ENCODE peak calls at places on chromosomes 13 and 19, in five cellular contexts. T is tibial nerve, C is fibroblast of the aortic adventitia, U is endothelial cell, G is coronary artery. A is an unnamed sample.

GRCh38 chr19:8501968-8502367 is 472 bp downstream of the PRAM1 start:
- DNase-seq in U (no peak), G (no peak), T (no peak), C (no peak), A (no peak)

GRCh38 chr13:82797876-82798275 is 1084.4 kb downstream of the SLITRK1 start:
- DNase-seq in C (no peak), U (no peak), T (no peak), G (no peak), A (no peak)

GRCh38 chr19:13017306-13018036 is 22.2 kb downstream of the NFIX start:
- DNase-seq in G (no peak), T (no peak), C (peak), U (no peak), A (no peak)

GRCh38 chr13:74839656-74840055 is 642.3 kb downstream of the TBC1D4 start:
- DNase-seq in U (no peak), T (no peak), C (peak), G (no peak), A (no peak)

GRCh38 chr19:12952488-12953455 is 4.3 kb downstream of the GADD45GIP1 start:
- DNase-seq in U (no peak), G (no peak), T (no peak), C (peak), A (no peak)

GRCh38 chr19:58317481-58318072 is 9.2 kb upstream of the ZSCAN22 start:
- DNase-seq in C (peak), T (no peak), G (no peak), U (peak), A (no peak)

GRCh38 chr13:55714120-55714519 is 1426.6 kb upstream of the PRR20A start:
- DNase-seq in U (no peak), C (no peak), G (no peak), T (no peak), A (no peak)

GRCh38 chr19:13848811-13849241 is 28.1 kb upstream of the NANOS3 start:
- DNase-seq in U (no peak), C (no peak), T (no peak), G (no peak), A (no peak)

GRCh38 chr19:51333836-51334460 is 8.0 kb downstream of the VSIG10L start:
- DNase-seq in G (no peak), U (no peak), T (no peak), C (no peak), A (no peak)

GRCh38 chr13:113413178-113413897 is 40.0 kb downstream of the ADPRHL1 start:
- DNase-seq in U (no peak), G (no peak), C (no peak), T (no peak), A (no peak)

GRCh38 chr13:105474983-105475382 is 1060.5 kb downstream of the EFNB2 start:
- DNase-seq in G (no peak), C (no peak), T (no peak), U (no peak), A (no peak)

GRCh38 chr13:111034811-111035210 is 80.3 kb upstream of the ARHGEF7 start:
- DNase-seq in C (peak), U (no peak), T (no peak), G (no peak), A (no peak)

GRCh38 chr19:14577264-14577663 is 5.4 kb upstream of the NDUFB7 start:
- DNase-seq in C (no peak), U (no peak), T (no peak), G (no peak), A (no peak)

GRCh38 chr19:4172861-4173473 is 9.4 kb downstream of the SIRT6 start:
- DNase-seq in T (peak), U (peak), G (no peak), C (peak), A (peak)

GRCh38 chr19:45125975-45126493 is 33.1 kb downstream of the PPP1R37 start:
- DNase-seq in T (no peak), U (peak), G (no peak), C (peak), A (peak)

GRCh38 chr19:34888091-34888490 is 38.6 kb upstream of the ZNF30 start:
- DNase-seq in C (no peak), U (no peak), G (no peak), T (no peak), A (no peak)

GRCh38 chr19:55277494-55277893 is 2.4 kb downstream of the HSPBP1 start:
- DNase-seq in C (no peak), T (no peak), U (no peak), G (no peak), A (no peak)

GRCh38 chr13:29737061-29737460 is 113.4 kb downstream of the UBL3 start:
- DNase-seq in T (no peak), U (no peak), G (no peak), C (no peak), A (no peak)

GRCh38 chr19:1122972-1123363 is 19.2 kb downstream of the GPX4 start:
- DNase-seq in U (peak), G (no peak), C (peak), T (no peak), A (peak)

GRCh38 chr13:28376604-28377003 is 118.3 kb downstream of the FLT1 start:
- DNase-seq in T (no peak), C (no peak), G (no peak), U (no peak), A (no peak)
- TF ChIP-seq CTCF in T (no peak), C (no peak), G (no peak), U (no peak), A (no peak)

DNA sequence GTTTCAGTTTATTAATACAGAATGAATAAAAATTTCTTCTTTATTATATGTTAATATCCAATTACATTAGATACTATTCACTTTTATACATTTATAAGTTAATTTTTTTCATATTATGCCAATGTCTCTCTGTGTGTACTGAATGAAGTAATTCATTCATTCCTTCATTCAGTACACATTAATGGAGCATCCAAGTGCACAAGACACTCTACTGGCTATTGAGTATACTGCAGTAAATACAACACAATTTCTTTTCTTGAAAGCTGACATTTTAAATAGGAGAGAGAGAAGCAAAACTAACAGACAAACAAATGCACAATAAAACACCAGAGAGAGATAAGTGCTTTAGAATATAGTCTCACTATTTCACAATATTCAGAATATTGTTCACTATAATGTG is 1038.3 kb upstream of the SPRY2 start:
- DNase-seq in C (no peak), G (no peak), U (no peak), T (no peak), A (no peak)
- TF ChIP-seq CTCF in C (no peak), G (no peak), U (peak), T (no peak), A (no peak)

GRCh38 chr19:46928951-46929350 is 68.2 kb downstream of the ARHGAP35 start:
- DNase-seq in T (no peak), G (no peak), U (no peak), C (peak), A (no peak)
- TF ChIP-seq CTCF in T (no peak), G (no peak), U (no peak), C (peak), A (no peak)

DNA sequence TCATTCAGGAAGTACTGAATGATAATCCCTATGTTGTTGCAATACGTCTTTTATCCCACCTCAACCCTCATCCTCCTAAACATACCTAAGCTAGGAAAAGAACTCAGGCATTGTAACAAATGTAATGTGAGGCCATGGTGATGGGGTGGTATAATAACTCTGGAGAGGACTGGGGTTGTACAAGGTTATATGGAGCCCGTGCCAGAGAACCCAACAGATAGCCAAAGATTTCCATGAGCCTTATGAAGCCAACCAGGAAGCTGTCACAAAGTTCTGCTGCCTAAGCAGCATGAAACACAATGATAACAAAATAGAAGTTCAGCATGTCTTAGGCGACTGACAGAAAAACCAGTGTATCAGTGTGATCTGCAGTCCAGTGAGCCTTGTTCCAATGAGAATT is 394.1 kb upstream of the NBEA start:
- DNase-seq in C (no peak), G (no peak), T (no peak), U (no peak), A (no peak)
- TF ChIP-seq CTCF in C (no peak), G (no peak), T (no peak), U (no peak), A (no peak)

GRCh38 chr13:100493418-100493817 is 95.2 kb downstream of the GGACT start:
- DNase-seq in U (no peak), C (peak), G (no peak), T (no peak), A (no peak)

GRCh38 chr13:100495455-100495854 is 93.1 kb downstream of the GGACT start:
- DNase-seq in T (no peak), C (no peak), U (no peak), G (no peak), A (no peak)

GRCh38 chr13:100490692-100491091 is 97.9 kb downstream of the GGACT start:
- DNase-seq in T (no peak), C (no peak), U (no peak), G (no peak), A (no peak)

DNA sequence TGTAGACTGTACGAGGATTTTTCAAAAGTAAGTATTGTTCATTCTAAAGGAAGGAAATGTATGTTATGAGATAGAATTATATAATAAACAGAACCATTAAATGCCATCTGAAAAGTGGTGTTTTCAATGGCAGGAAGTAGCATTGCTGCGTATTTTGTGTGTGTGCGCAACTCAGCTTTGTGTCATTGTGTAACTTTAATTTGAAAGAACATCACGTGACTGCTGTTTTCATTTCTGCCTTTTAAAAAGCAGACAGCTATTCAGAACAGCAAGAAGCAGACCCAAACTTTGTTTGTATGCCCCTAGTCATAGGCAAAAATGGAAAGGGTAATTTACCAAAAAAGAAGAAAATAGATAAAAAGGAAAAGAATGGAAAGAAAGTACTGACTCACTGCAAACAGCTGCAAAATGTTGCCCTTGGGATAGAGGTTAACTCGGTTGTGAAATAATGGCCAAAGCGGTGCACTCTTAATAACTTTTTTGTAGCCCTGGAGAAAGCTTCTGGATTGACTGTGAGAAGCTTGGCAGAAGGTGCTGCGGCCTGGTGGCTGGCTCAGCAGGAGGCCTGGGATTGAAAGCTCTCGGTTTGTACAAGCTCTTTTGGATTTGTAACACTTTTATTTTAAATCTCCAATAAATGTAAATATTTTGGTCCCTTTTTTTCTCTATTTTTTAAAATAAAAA is 97.3 kb downstream of the GGACT start:
- DNase-seq in U (no peak), G (no peak), C (peak), T (peak), A (no peak)
- TF ChIP-seq CTCF in U (no peak), G (no peak), C (peak), T (no peak), A (no peak)

GRCh38 chr19:56670961-56671612 is 470 bp downstream of the ZNF835 start:
- DNase-seq in U (no peak), C (no peak), T (no peak), G (no peak), A (no peak)

GRCh38 chr19:56668676-56669075 is 2.9 kb downstream of the ZNF835 start:
- DNase-seq in U (no peak), G (no peak), T (no peak), C (no peak), A (no peak)

GRCh38 chr19:56670401-56670960 is 1.1 kb downstream of the ZNF835 start:
- DNase-seq in U (no peak), C (no peak), G (no peak), T (no peak), A (no peak)

GRCh38 chr19:56667311-56667870 is 4.2 kb downstream of the ZNF835 start:
- DNase-seq in U (no peak), T (no peak), C (no peak), G (no peak), A (no peak)

GRCh38 chr19:56671613-56671994 is at the start of gene ZNF835:
- DNase-seq in G (peak), U (no peak), T (peak), C (no peak), A (peak)
- TF ChIP-seq CTCF in G (no peak), U (no peak), T (peak), C (no peak), A (no peak)